ENCODE peak calls at places on chromosomes 2 and 18, in six cellular contexts. One of them, this sample, is unnamed.

GRCh38 chr2:30899655-30900054 is 92.4 kb upstream of the CAPN13 start:
- DNase-seq in tibial nerve: no peak
- DNase-seq in body of pancreas: no peak
- DNase-seq in mucosa of descending colon: no peak
- DNase-seq in left lung: no peak
- DNase-seq in HCT116: no peak
- DNase-seq in this sample: no peak

GRCh38 chr2:102604754-102605153 is 14.6 kb upstream of the SLC9A2 start:
- DNase-seq in body of pancreas: no peak
- DNase-seq in tibial nerve: no peak
- DNase-seq in HCT116: no peak
- DNase-seq in left lung: no peak
- DNase-seq in mucosa of descending colon: peak; percentile 31
- DNase-seq in this sample: no peak

GRCh38 chr2:120749506-120750431 is 14.1 kb downstream of the GLI2 start:
- DNase-seq in HCT116: no peak
- DNase-seq in mucosa of descending colon: no peak
- DNase-seq in body of pancreas: no peak
- DNase-seq in left lung: no peak
- DNase-seq in tibial nerve: no peak
- DNase-seq in this sample: no peak

GRCh38 chr2:127584516-127585033 is 49.1 kb downstream of the MYO7B start:
- DNase-seq in HCT116: no peak
- DNase-seq in mucosa of descending colon: no peak
- DNase-seq in left lung: no peak
- DNase-seq in tibial nerve: no peak
- DNase-seq in body of pancreas: no peak
- DNase-seq in this sample: no peak

GRCh38 chr18:79400591-79401381 is 5.1 kb downstream of the NFATC1 start:
- DNase-seq in tibial nerve: no peak
- DNase-seq in HCT116: no peak
- DNase-seq in left lung: peak; percentile 69
- DNase-seq in mucosa of descending colon: peak; percentile 43
- DNase-seq in body of pancreas: no peak
- DNase-seq in this sample: no peak

GRCh38 chr2:143946436-143947385 is 573.2 kb downstream of the ZEB2 start:
- DNase-seq in left lung: no peak
- DNase-seq in body of pancreas: no peak
- DNase-seq in mucosa of descending colon: no peak
- DNase-seq in HCT116: no peak
- DNase-seq in tibial nerve: no peak
- DNase-seq in this sample: no peak

GRCh38 chr2:36362291-36362690 is 6.7 kb downstream of the CRIM1 start:
- DNase-seq in body of pancreas: no peak
- DNase-seq in left lung: no peak
- DNase-seq in mucosa of descending colon: no peak
- DNase-seq in tibial nerve: no peak
- DNase-seq in HCT116: no peak
- DNase-seq in this sample: no peak

GRCh38 chr2:201656102-201656501 is 12.8 kb upstream of the TMEM237 start:
- DNase-seq in body of pancreas: no peak
- DNase-seq in mucosa of descending colon: no peak
- DNase-seq in tibial nerve: no peak
- DNase-seq in left lung: peak; percentile 76
- DNase-seq in HCT116: no peak
- DNase-seq in this sample: no peak

GRCh38 chr2:176188969-176189665 is 649 bp downstream of the HOXD1 start:
- DNase-seq in tibial nerve: no peak
- DNase-seq in body of pancreas: no peak
- DNase-seq in left lung: peak; percentile 80
- DNase-seq in HCT116: no peak
- DNase-seq in mucosa of descending colon: peak; percentile 75
- DNase-seq in this sample: no peak

GRCh38 chr2:179749210-179749609 is 112.2 kb downstream of the ZNF385B start:
- DNase-seq in mucosa of descending colon: no peak
- DNase-seq in body of pancreas: no peak
- DNase-seq in tibial nerve: no peak
- DNase-seq in HCT116: no peak
- DNase-seq in left lung: no peak
- DNase-seq in this sample: no peak

GRCh38 chr2:240568678-240569522 is 616 bp downstream of the RNPEPL1 start:
- DNase-seq in body of pancreas: peak; percentile 74
- DNase-seq in tibial nerve: peak; percentile 32
- DNase-seq in left lung: peak; percentile 91
- DNase-seq in HCT116: no peak
- DNase-seq in mucosa of descending colon: peak; percentile 80
- DNase-seq in this sample: no peak

GRCh38 chr2:113276216-113276905 is 2.4 kb downstream of the PAX8 start:
- DNase-seq in mucosa of descending colon: no peak
- DNase-seq in HCT116: no peak
- DNase-seq in body of pancreas: no peak
- DNase-seq in tibial nerve: no peak
- DNase-seq in left lung: no peak
- DNase-seq in this sample: no peak

GRCh38 chr2:26706616-26707473 is 14.3 kb downstream of the KCNK3 start:
- DNase-seq in left lung: peak; percentile 58
- DNase-seq in body of pancreas: peak; percentile 50
- DNase-seq in HCT116: no peak
- DNase-seq in tibial nerve: no peak
- DNase-seq in mucosa of descending colon: no peak
- DNase-seq in this sample: no peak

GRCh38 chr2:15992457-15993231 is 52.3 kb downstream of the MYCN start:
- DNase-seq in HCT116: no peak
- DNase-seq in body of pancreas: no peak
- DNase-seq in mucosa of descending colon: no peak
- DNase-seq in tibial nerve: no peak
- DNase-seq in left lung: no peak
- DNase-seq in this sample: no peak

GRCh38 chr2:15995603-15996002 is 55.3 kb downstream of the MYCN start:
- DNase-seq in mucosa of descending colon: no peak
- DNase-seq in body of pancreas: no peak
- DNase-seq in left lung: no peak
- DNase-seq in tibial nerve: no peak
- DNase-seq in HCT116: no peak
- DNase-seq in this sample: no peak

GRCh38 chr2:15993232-15993610 is 52.9 kb downstream of the MYCN start:
- DNase-seq in tibial nerve: no peak
- DNase-seq in HCT116: no peak
- DNase-seq in body of pancreas: no peak
- DNase-seq in left lung: no peak
- DNase-seq in mucosa of descending colon: no peak
- DNase-seq in this sample: no peak

GRCh38 chr2:15991231-15991630 is 50.9 kb downstream of the MYCN start:
- DNase-seq in body of pancreas: no peak
- DNase-seq in HCT116: no peak
- DNase-seq in left lung: no peak
- DNase-seq in mucosa of descending colon: no peak
- DNase-seq in tibial nerve: no peak
- DNase-seq in this sample: no peak

GRCh38 chr2:15993666-15994065 is 53.3 kb downstream of the MYCN start:
- DNase-seq in tibial nerve: no peak
- DNase-seq in left lung: no peak
- DNase-seq in HCT116: no peak
- DNase-seq in mucosa of descending colon: no peak
- DNase-seq in body of pancreas: no peak
- DNase-seq in this sample: no peak
- H3K9me3 ChIP-seq in tibial nerve: no peaks in the 10 kb centered on the region
- H3K9me3 ChIP-seq in left lung: no peaks in the 10 kb centered on the region
- H3K9me3 ChIP-seq in HCT116: no peaks in the 10 kb centered on the region
- H3K9me3 ChIP-seq in mucosa of descending colon: no peaks in the 10 kb centered on the region
- H3K9me3 ChIP-seq in body of pancreas: no peaks in the 10 kb centered on the region
- H3K9me3 ChIP-seq in this sample: no peaks in the 10 kb centered on the region

GRCh38 chr2:197846789-197847188 is 42.4 kb downstream of the PLCL1 start:
- DNase-seq in tibial nerve: no peak
- DNase-seq in mucosa of descending colon: no peak
- DNase-seq in left lung: no peak
- DNase-seq in body of pancreas: no peak
- DNase-seq in HCT116: no peak
- DNase-seq in this sample: no peak
- H3K4me3 ChIP-seq in tibial nerve: no peak overlapping the region
- H3K4me3 ChIP-seq in mucosa of descending colon: no peak overlapping the region
- H3K4me3 ChIP-seq in left lung: no peak overlapping the region
- H3K4me3 ChIP-seq in body of pancreas: no peak overlapping the region
- H3K4me3 ChIP-seq in HCT116: no peak overlapping the region
- H3K4me3 ChIP-seq in this sample: no peak overlapping the region

DNA sequence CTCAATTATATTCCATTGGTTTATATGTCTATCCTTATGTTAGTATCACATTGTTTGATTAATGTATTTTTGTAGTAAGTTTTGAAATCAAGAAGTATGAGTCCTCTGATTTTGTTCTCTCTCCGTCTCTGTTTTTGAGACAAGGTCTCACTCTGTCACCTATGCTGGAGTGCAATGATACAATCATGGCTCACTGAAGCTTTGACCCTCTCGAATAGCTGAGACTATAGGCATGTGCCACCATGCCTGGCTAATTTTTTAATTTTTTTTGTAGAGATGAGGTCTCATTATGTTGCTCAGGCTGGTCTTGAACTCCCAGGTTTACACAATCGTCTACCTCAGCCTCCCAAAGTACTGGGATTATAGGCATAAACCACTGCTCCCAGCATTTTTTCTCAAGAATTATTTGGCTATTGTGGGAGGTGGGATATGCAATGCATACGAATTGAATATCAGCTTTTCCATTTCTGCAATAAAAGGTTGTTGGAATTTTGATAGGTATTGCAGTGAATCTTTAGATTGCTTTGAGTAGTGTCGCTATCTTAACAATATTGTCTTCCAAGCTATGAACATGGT is 17.7 kb upstream of the GORASP2 start:
- DNase-seq in body of pancreas: no peak
- DNase-seq in left lung: no peak
- DNase-seq in HCT116: no peak
- DNase-seq in tibial nerve: no peak
- DNase-seq in mucosa of descending colon: no peak
- DNase-seq in this sample: no peak
- H3K9me3 ChIP-seq in body of pancreas: peaks cover 3% of the 10 kb centered on the region
- H3K9me3 ChIP-seq in left lung: no peaks in the 10 kb centered on the region
- H3K9me3 ChIP-seq in HCT116: no peaks in the 10 kb centered on the region
- H3K9me3 ChIP-seq in tibial nerve: no peaks in the 10 kb centered on the region
- H3K9me3 ChIP-seq in mucosa of descending colon: peaks cover 44% of the 10 kb centered on the region
- H3K9me3 ChIP-seq in this sample: no peaks in the 10 kb centered on the region

GRCh38 chr2:19377717-19378116 is 19.3 kb upstream of the OSR1 start:
- DNase-seq in body of pancreas: no peak
- DNase-seq in left lung: no peak
- DNase-seq in mucosa of descending colon: no peak
- DNase-seq in tibial nerve: no peak
- DNase-seq in HCT116: no peak
- DNase-seq in this sample: no peak
- H3K4me3 ChIP-seq in body of pancreas: no peak overlapping the region
- H3K4me3 ChIP-seq in left lung: no peak overlapping the region
- H3K4me3 ChIP-seq in mucosa of descending colon: no peak overlapping the region
- H3K4me3 ChIP-seq in tibial nerve: no peak overlapping the region
- H3K4me3 ChIP-seq in HCT116: no peak overlapping the region
- H3K4me3 ChIP-seq in this sample: no peak overlapping the region

GRCh38 chr2:866887-867286 is 83.8 kb upstream of the SNTG2 start:
- DNase-seq in body of pancreas: no peak
- DNase-seq in left lung: no peak
- DNase-seq in HCT116: no peak
- DNase-seq in tibial nerve: no peak
- DNase-seq in mucosa of descending colon: no peak
- DNase-seq in this sample: no peak
- H3K9me3 ChIP-seq in body of pancreas: no peaks in the 10 kb centered on the region
- H3K9me3 ChIP-seq in left lung: no peaks in the 10 kb centered on the region
- H3K9me3 ChIP-seq in HCT116: no peaks in the 10 kb centered on the region
- H3K9me3 ChIP-seq in tibial nerve: no peaks in the 10 kb centered on the region
- H3K9me3 ChIP-seq in mucosa of descending colon: no peaks in the 10 kb centered on the region
- H3K9me3 ChIP-seq in this sample: no peaks in the 10 kb centered on the region

GRCh38 chr2:221488134-221488807 is 83.8 kb downstream of the EPHA4 start:
- DNase-seq in left lung: no peak
- DNase-seq in mucosa of descending colon: no peak
- DNase-seq in HCT116: no peak
- DNase-seq in body of pancreas: no peak
- DNase-seq in tibial nerve: no peak
- DNase-seq in this sample: no peak
- H3K4me3 ChIP-seq in left lung: no peak overlapping the region
- H3K4me3 ChIP-seq in mucosa of descending colon: no peak overlapping the region
- H3K4me3 ChIP-seq in HCT116: no peak overlapping the region
- H3K4me3 ChIP-seq in body of pancreas: no peak overlapping the region
- H3K4me3 ChIP-seq in tibial nerve: no peak overlapping the region
- H3K4me3 ChIP-seq in this sample: no peak overlapping the region

This sample was measured in iPS DF 6.9.